ENCODE peak calls at places on chromosomes 5 and 9, in eight cellular contexts. Z, H, J, A, I, P, Y and B are unnamed samples.

GRCh38 chr9:132023409-132024180 is 56.1 kb downstream of the MED27 start:
- DNase-seq in Z (no peak), H (no peak), J (no peak), A (no peak), I (no peak), P (no peak), Y (no peak), B (no peak)

GRCh38 chr9:101235105-101235866 is 149.5 kb downstream of the BAAT start:
- DNase-seq in Z (no peak), H (no peak), J (no peak), A (peak), I (peak), P (no peak), Y (no peak), B (peak)

GRCh38 chr5:113081881-113082546 is 105.4 kb downstream of the DCP2 start:
- DNase-seq in Z (no peak), H (no peak), J (no peak), A (no peak), I (no peak), P (no peak), Y (no peak), B (no peak)

GRCh38 chr9:105154723-105155191 is 89.7 kb upstream of the SLC44A1 start:
- DNase-seq in Z (no peak), H (no peak), J (no peak), A (no peak), I (no peak), P (no peak), Y (no peak), B (no peak)

GRCh38 chr9:135302329-135303279 is 177.0 kb upstream of the PPP1R26 start:
- DNase-seq in Z (no peak), H (no peak), J (no peak), A (no peak), I (no peak), P (no peak), Y (no peak), B (no peak)

GRCh38 chr9:120336753-120337090 is 243.2 kb downstream of the CDK5RAP2 start:
- DNase-seq in Z (no peak), H (no peak), J (no peak), A (no peak), I (no peak), P (no peak), Y (no peak), B (no peak)

GRCh38 chr9:1129382-1129781 is 79.2 kb downstream of the DMRT2 start:
- DNase-seq in Z (no peak), H (no peak), J (no peak), A (no peak), I (no peak), P (no peak), Y (no peak), B (no peak)

GRCh38 chr9:124209279-124209678 is 48.5 kb upstream of the NEK6 start:
- DNase-seq in Z (no peak), H (no peak), J (no peak), A (no peak), I (no peak), P (no peak), Y (no peak), B (no peak)

GRCh38 chr5:19462019-19462418 is 526.0 kb downstream of the CDH18 start:
- DNase-seq in Z (no peak), H (no peak), J (no peak), A (no peak), I (no peak), P (no peak), Y (no peak), B (no peak)

GRCh38 chr9:121288874-121289553 is 21.1 kb downstream of the GSN start:
- DNase-seq in Z (no peak), H (no peak), J (peak), A (no peak), I (peak), P (no peak), Y (no peak), B (no peak)

GRCh38 chr5:172887735-172888134 is 53.7 kb downstream of the ERGIC1 start:
- DNase-seq in Z (no peak), H (no peak), J (no peak), A (no peak), I (no peak), P (no peak), Y (no peak), B (no peak)